ENCODE peak calls at places on chromosomes 11 and 22, in four cellular contexts. J, K, E and F are unnamed samples.

GRCh38 chr11:35087648-35088047 is 51.3 kb upstream of the CD44 start:
- DNase-seq in K (no peak), J (no peak), E (no peak), F (no peak)

GRCh38 chr11:128694618-128695481 is 978 bp downstream of the FLI1 start:
- DNase-seq in J (peak), K (no peak), E (no peak), F (no peak)

GRCh38 chr22:17120281-17120680 is 879 bp downstream of the TMEM121B start:
- DNase-seq in J (peak), K (peak), E (peak), F (no peak)

GRCh38 chr22:23762866-23763578 is at the start of gene C22orf15:
- DNase-seq in E (no peak), K (no peak), J (peak), F (peak)

GRCh38 chr22:37206118-37206840 is 6.0 kb downstream of the SSTR3 start:
- DNase-seq in K (no peak), E (no peak), J (no peak), F (no peak)

GRCh38 chr11:35649984-35650383 is 12.6 kb upstream of the TRIM44 start:
- DNase-seq in K (no peak), J (no peak), E (no peak), F (no peak)

GRCh38 chr11:119065369-119065768 is 2.2 kb upstream of the VPS11 start:
- DNase-seq in K (no peak), E (peak), J (peak), F (peak)

GRCh38 chr11:46134540-46134939 is 13.3 kb upstream of the PHF21A start:
- DNase-seq in J (peak), K (no peak), E (no peak), F (no peak)

GRCh38 chr22:23709107-23709506 is 18.3 kb downstream of the RGL4 start:
- DNase-seq in J (no peak), K (no peak), E (no peak), F (no peak)

GRCh38 chr22:46007848-46008261 is 30.9 kb upstream of the WNT7B start:
- DNase-seq in E (peak), K (no peak), J (peak), F (no peak)

GRCh38 chr11:91248199-91248807 is 976.3 kb upstream of the FAT3 start:
- DNase-seq in J (no peak), E (peak), K (no peak), F (peak)

GRCh38 chr11:108128772-108129171 is 7.4 kb downstream of the ACAT1 start:
- DNase-seq in J (no peak), E (no peak), K (no peak), F (no peak)